ENCODE peak calls at places on chromosomes 7 and 10, in ten cellular contexts. One of them, this sample, is unnamed.

GRCh38 chr10:454860-455259 is 234.6 kb downstream of the DIP2C start:
- DNase-seq in AML-193: no peak
- DNase-seq in AG08395: peak
- DNase-seq in substantia nigra: no peak
- DNase-seq in GM04504: peak
- DNase-seq in RCC 7860: peak
- DNase-seq in colonic mucosa: no peak
- DNase-seq in cardiac muscle cell: peak
- DNase-seq in T-helper 9 cell: no peak
- DNase-seq in amygdala: no peak
- DNase-seq in this sample: peak

GRCh38 chr7:93036807-93037206 is 81.0 kb downstream of the SAMD9 start:
- DNase-seq in T-helper 9 cell: no peak
- DNase-seq in AML-193: no peak
- DNase-seq in colonic mucosa: no peak
- DNase-seq in cardiac muscle cell: no peak
- DNase-seq in AG08395: no peak
- DNase-seq in GM04504: no peak
- DNase-seq in amygdala: no peak
- DNase-seq in substantia nigra: no peak
- DNase-seq in RCC 7860: no peak
- DNase-seq in this sample: no peak

GRCh38 chr7:1536768-1537630 is 6.5 kb downstream of the MAFK start:
- DNase-seq in substantia nigra: no peak
- DNase-seq in AG08395: peak
- DNase-seq in amygdala: peak
- DNase-seq in GM04504: peak
- DNase-seq in T-helper 9 cell: no peak
- DNase-seq in AML-193: no peak
- DNase-seq in RCC 7860: peak
- DNase-seq in colonic mucosa: peak
- DNase-seq in cardiac muscle cell: peak
- DNase-seq in this sample: peak

GRCh38 chr10:71077796-71078453 is 134.4 kb upstream of the UNC5B start:
- DNase-seq in AML-193: no peak
- DNase-seq in colonic mucosa: no peak
- DNase-seq in substantia nigra: no peak
- DNase-seq in AG08395: no peak
- DNase-seq in amygdala: no peak
- DNase-seq in GM04504: no peak
- DNase-seq in cardiac muscle cell: no peak
- DNase-seq in T-helper 9 cell: no peak
- DNase-seq in RCC 7860: no peak
- DNase-seq in this sample: no peak

GRCh38 chr10:130763491-130763890 is 548.0 kb downstream of the TCERG1L start:
- DNase-seq in substantia nigra: no peak
- DNase-seq in RCC 7860: no peak
- DNase-seq in AG08395: no peak
- DNase-seq in T-helper 9 cell: no peak
- DNase-seq in amygdala: no peak
- DNase-seq in AML-193: no peak
- DNase-seq in GM04504: no peak
- DNase-seq in cardiac muscle cell: no peak
- DNase-seq in colonic mucosa: no peak
- DNase-seq in this sample: no peak

GRCh38 chr10:51700228-51700835 is 937 bp upstream of the CSTF2T start:
- DNase-seq in colonic mucosa: peak
- DNase-seq in AML-193: no peak
- DNase-seq in substantia nigra: no peak
- DNase-seq in AG08395: no peak
- DNase-seq in RCC 7860: no peak
- DNase-seq in T-helper 9 cell: no peak
- DNase-seq in GM04504: no peak
- DNase-seq in amygdala: no peak
- DNase-seq in cardiac muscle cell: peak
- DNase-seq in this sample: peak

GRCh38 chr7:105306160-105306784 is 82.4 kb downstream of the SRPK2 start:
- DNase-seq in GM04504: no peak
- DNase-seq in RCC 7860: no peak
- DNase-seq in amygdala: no peak
- DNase-seq in AG08395: no peak
- DNase-seq in colonic mucosa: no peak
- DNase-seq in T-helper 9 cell: no peak
- DNase-seq in AML-193: no peak
- DNase-seq in substantia nigra: no peak
- DNase-seq in cardiac muscle cell: peak
- DNase-seq in this sample: no peak

GRCh38 chr7:64887756-64888508 is 15.1 kb upstream of the ZNF273 start:
- DNase-seq in GM04504: no peak
- DNase-seq in AG08395: no peak
- DNase-seq in AML-193: peak
- DNase-seq in amygdala: peak
- DNase-seq in RCC 7860: no peak
- DNase-seq in substantia nigra: no peak
- DNase-seq in T-helper 9 cell: peak
- DNase-seq in colonic mucosa: peak
- DNase-seq in cardiac muscle cell: no peak
- DNase-seq in this sample: no peak

GRCh38 chr7:101163281-101164070 is 1.9 kb downstream of the VGF start:
- DNase-seq in cardiac muscle cell: no peak
- DNase-seq in AG08395: no peak
- DNase-seq in colonic mucosa: peak
- DNase-seq in substantia nigra: no peak
- DNase-seq in amygdala: no peak
- DNase-seq in RCC 7860: peak
- DNase-seq in T-helper 9 cell: no peak
- DNase-seq in GM04504: no peak
- DNase-seq in AML-193: no peak
- DNase-seq in this sample: peak

GRCh38 chr7:3949226-3949625 is 648.2 kb downstream of the SDK1 start:
- DNase-seq in AML-193: no peak
- DNase-seq in GM04504: no peak
- DNase-seq in T-helper 9 cell: no peak
- DNase-seq in AG08395: no peak
- DNase-seq in colonic mucosa: no peak
- DNase-seq in cardiac muscle cell: no peak
- DNase-seq in substantia nigra: no peak
- DNase-seq in RCC 7860: no peak
- DNase-seq in amygdala: no peak
- DNase-seq in this sample: no peak

GRCh38 chr10:79069325-79070090 is 742 bp downstream of the ZMIZ1 start:
- DNase-seq in AML-193: peak
- DNase-seq in AG08395: peak
- DNase-seq in colonic mucosa: peak
- DNase-seq in T-helper 9 cell: peak
- DNase-seq in cardiac muscle cell: peak
- DNase-seq in RCC 7860: peak
- DNase-seq in amygdala: no peak
- DNase-seq in substantia nigra: no peak
- DNase-seq in GM04504: no peak
- DNase-seq in this sample: no peak

GRCh38 chr10:46543379-46544014 is 13.0 kb downstream of the GPRIN2 start:
- DNase-seq in colonic mucosa: no peak
- DNase-seq in amygdala: no peak
- DNase-seq in AML-193: no peak
- DNase-seq in AG08395: no peak
- DNase-seq in cardiac muscle cell: no peak
- DNase-seq in RCC 7860: no peak
- DNase-seq in substantia nigra: no peak
- DNase-seq in T-helper 9 cell: no peak
- DNase-seq in GM04504: no peak
- DNase-seq in this sample: no peak

This sample was measured in A172.